ENCODE peak calls at places on chromosomes 6 and 20, in four cellular contexts. R, F, Z and H are unnamed samples.

GRCh38 chr6:154754152-154754551 is 20.9 kb downstream of the SCAF8 start:
- DNase-seq in F (no peak), Z (peak; percentile 73), R (no peak), H (no peak)

GRCh38 chr6:163389354-163389753 is 25.2 kb upstream of the QKI start:
- DNase-seq in F (no peak), Z (no peak), R (no peak), H (no peak)

GRCh38 chr6:292506-293184 is 358 bp downstream of the DUSP22 start:
- DNase-seq in Z (peak; percentile 24), R (peak; percentile 76), F (no peak), H (peak; percentile 44)

GRCh38 chr6:24931296-24931695 is 4.5 kb downstream of the RIPOR2 start:
- DNase-seq in R (no peak), Z (peak; percentile 40), F (peak; percentile 18), H (no peak)

GRCh38 chr20:56974499-56975250 is 291.8 kb downstream of the BMP7 start:
- DNase-seq in F (no peak), Z (peak; percentile 37), R (no peak), H (peak; percentile 71)

GRCh38 chr6:158560787-158561246 is 926 bp downstream of the TMEM181 start:
- DNase-seq in R (peak; percentile 11), F (no peak), Z (no peak), H (no peak)

GRCh38 chr6:39934060-39934757 is at the start of gene MOCS1:
- DNase-seq in R (peak; percentile 45), Z (peak; percentile 47), F (no peak), H (peak; percentile 63)

GRCh38 chr6:36947570-36948351 is 6.8 kb upstream of the PI16 start:
- DNase-seq in Z (peak; percentile 24), R (peak; percentile 42), F (no peak), H (peak; percentile 92)

GRCh38 chr20:25309395-25310267 is 61.7 kb downstream of the PYGB start:
- DNase-seq in Z (peak; percentile 80), F (peak; percentile 75), R (no peak), H (no peak)

GRCh38 chr6:43461936-43462335 is 6.6 kb upstream of the DLK2 start:
- DNase-seq in F (no peak), R (no peak), Z (no peak), H (no peak)

GRCh38 chr20:38806855-38807655 is 1.6 kb downstream of the PPP1R16B start:
- DNase-seq in F (no peak), Z (no peak), R (peak; percentile 41), H (no peak)

GRCh38 chr20:5657190-5657872 is 92.9 kb upstream of the SHLD1 start:
- DNase-seq in Z (peak; percentile 99), F (peak; percentile 69), R (no peak), H (no peak)

DNA sequence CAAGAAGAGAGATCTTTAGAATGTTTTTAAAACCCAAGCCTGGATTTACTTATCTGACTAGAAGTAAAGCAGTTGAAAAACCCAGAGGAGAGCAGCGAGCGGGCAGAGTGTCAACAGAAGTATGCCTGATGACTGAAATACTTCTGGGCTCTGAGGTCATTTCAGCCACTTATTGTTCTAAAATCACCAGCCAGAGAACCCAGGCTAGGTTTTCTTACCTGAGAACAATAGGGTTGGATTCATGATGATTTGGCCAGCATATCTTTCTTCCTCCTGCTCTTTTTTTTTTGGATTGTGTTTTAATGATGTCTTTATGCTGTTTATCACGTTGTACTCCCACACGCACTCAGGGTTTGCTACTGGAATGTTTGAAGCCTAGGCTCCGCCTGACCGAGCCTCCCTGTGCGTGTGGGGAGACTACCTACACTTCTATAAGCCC is 63.0 kb upstream of the KIF25 start:
- DNase-seq in R (no peak), F (no peak), Z (no peak), H (no peak)
- H3K4me3 ChIP-seq in R (no peak overlapping the region), F (no peak overlapping the region), Z (no peak overlapping the region), H (no peak overlapping the region)

GRCh38 chr6:93678841-93679454 is 259.6 kb upstream of the EPHA7 start:
- DNase-seq in F (no peak), Z (no peak), R (no peak), H (no peak)
- H3K4me3 ChIP-seq in F (no peak overlapping the region), Z (no peak overlapping the region), R (no peak overlapping the region), H (no peak overlapping the region)

DNA sequence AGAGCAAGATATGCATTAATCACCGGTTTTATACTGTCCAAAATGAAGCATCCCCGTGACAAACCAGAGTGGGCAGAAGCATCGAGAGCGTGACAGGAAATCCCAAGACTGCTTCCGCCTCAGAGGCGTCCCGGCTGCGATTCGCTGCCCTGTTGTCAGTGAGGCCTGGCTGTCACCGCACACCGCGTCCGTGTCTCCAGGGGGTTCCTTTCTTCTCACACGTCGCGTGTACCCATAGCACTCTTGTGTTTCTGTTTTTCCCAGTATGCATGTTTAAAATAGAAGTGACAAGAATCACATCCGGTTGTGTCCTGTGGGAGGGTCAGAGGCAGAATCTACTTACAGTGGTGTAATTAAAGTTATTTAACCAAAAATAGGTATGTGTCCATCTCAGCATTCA is 8.3 kb upstream of the ADRM1 start:
- DNase-seq in F (no peak), Z (no peak), R (no peak), H (no peak)
- H3K4me3 ChIP-seq in F (no peak overlapping the region), Z (no peak overlapping the region), R (no peak overlapping the region), H (no peak overlapping the region)

DNA sequence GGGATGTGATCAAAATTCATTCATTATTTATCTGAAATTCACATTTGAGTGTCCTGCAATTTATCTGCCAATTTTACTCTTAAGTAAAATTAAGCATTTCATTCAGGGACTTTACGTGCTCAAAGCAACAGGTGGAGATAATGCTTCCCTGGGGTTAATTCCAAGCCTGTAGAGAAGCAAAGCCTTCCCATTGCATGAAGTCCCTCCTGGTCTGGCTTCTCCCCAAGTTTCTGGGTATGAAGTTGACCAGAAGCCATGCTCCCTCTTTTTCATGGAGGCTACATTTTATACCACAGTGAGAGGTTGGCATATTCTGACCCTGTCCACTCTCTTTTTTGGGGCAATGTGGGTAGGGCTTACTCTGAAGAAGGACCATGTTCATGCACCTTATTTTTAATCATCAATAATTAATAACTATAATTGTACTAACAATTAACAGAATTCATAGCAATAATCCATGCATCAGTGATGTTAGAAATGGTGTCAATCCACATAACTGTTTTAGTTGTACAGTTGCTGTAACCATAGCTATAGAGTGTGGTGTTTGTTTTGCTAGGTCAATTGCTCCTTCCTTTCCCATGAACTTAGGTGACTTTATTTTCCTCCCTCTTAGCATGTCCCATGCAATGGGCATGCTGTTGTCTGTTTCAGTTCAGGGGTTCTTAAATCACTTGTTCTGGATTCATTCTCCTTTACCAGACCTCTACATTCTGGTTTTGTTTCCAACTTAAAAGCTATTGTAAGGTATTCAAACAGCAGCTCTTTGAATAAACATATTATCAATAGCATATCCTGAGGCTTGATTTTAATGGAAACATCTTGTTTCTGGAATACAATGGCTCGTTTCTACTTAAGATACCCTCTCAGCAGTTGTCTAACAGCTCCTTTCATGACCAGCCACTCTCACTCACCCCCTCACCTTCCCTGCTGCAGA is 1.5 kb downstream of the LAMA4 start:
- DNase-seq in F (no peak), R (no peak), Z (peak; percentile 36), H (no peak)
- H3K4me3 ChIP-seq in F (peak overlapping the region; percentile 53), R (no peak overlapping the region), Z (peak overlapping the region; percentile 89), H (no peak overlapping the region)